ENCODE peak calls at places on chromosomes 13 and 19, in five cellular contexts. I is astrocyte of the spinal cord, U is fibroblast of the aortic adventitia, O is GM12878, M is cardiac muscle cell. G is an unnamed sample.
A peak's percentile ranks its signal among the peaks of the same experiment; 100 is the strongest.

GRCh38 chr13:83752141-83752540 is 130.1 kb downstream of the SLITRK1 start:
- DNase-seq in I (peak; percentile 39), U (peak; percentile 53), O (no peak), M (no peak), G (no peak)

GRCh38 chr13:33277946-33278345 is 7.6 kb downstream of the STARD13 start:
- DNase-seq in O (no peak), I (no peak), U (peak; percentile 78), M (no peak), G (no peak)

GRCh38 chr19:2266183-2266993 is 10.2 kb upstream of the JSRP1 start:
- DNase-seq in I (peak; percentile 71), O (peak; percentile 54), M (no peak), U (peak; percentile 76), G (no peak)

GRCh38 chr19:30785728-30786127 is 413.5 kb downstream of the ZNF536 start:
- DNase-seq in I (no peak), M (no peak), O (no peak), U (peak; percentile 1), G (no peak)

GRCh38 chr13:79966502-79966901 is 374.4 kb downstream of the SPRY2 start:
- DNase-seq in O (no peak), U (peak; percentile 17), M (no peak), I (no peak), G (peak; percentile 22)

GRCh38 chr19:6730153-6730804 is 7.1 kb downstream of the GPR108 start:
- DNase-seq in O (no peak), I (no peak), U (no peak), M (peak; percentile 42), G (no peak)

GRCh38 chr13:23289917-23290357 is 109.2 kb downstream of the SGCG start:
- DNase-seq in O (no peak), M (no peak), I (peak; percentile 15), U (no peak), G (no peak)

GRCh38 chr13:110907951-110908898 is 6.6 kb downstream of the ANKRD10 start:
- DNase-seq in M (no peak), U (peak; percentile 35), O (no peak), I (no peak), G (no peak)

GRCh38 chr13:41054919-41055619 is 6.2 kb upstream of the WBP4 start:
- DNase-seq in I (no peak), U (no peak), O (no peak), M (no peak), G (no peak)

GRCh38 chr13:44146162-44146561 is 227.5 kb upstream of the SERP2 start:
- DNase-seq in M (no peak), O (no peak), I (no peak), U (no peak), G (no peak)

GRCh38 chr19:9967326-9967725 is 31.0 kb upstream of the OLFM2 start:
- DNase-seq in I (no peak), O (no peak), U (no peak), M (no peak), G (no peak)

GRCh38 chr19:29277107-29277506 is 64.2 kb upstream of the UQCRFS1 start:
- DNase-seq in U (peak; percentile 6), M (peak; percentile 42), I (no peak), O (peak; percentile 19), G (peak; percentile 33)

GRCh38 chr19:2529473-2529918 is 53.6 kb downstream of the GADD45B start:
- DNase-seq in U (peak; percentile 88), I (peak; percentile 80), O (no peak), M (no peak), G (no peak)

GRCh38 chr19:13640611-13641010 is 123.7 kb upstream of the MRI1 start:
- DNase-seq in U (no peak), M (no peak), I (no peak), O (no peak), G (no peak)

GRCh38 chr19:13959962-13960862 is 7.9 kb downstream of the DCAF15 start:
- DNase-seq in I (no peak), U (no peak), M (no peak), O (no peak), G (no peak)

GRCh38 chr19:13652810-13653590 is 111.3 kb upstream of the MRI1 start:
- DNase-seq in U (no peak), O (no peak), M (no peak), I (no peak), G (no peak)

GRCh38 chr13:67186985-67187569 is 43.1 kb downstream of the PCDH9 start:
- DNase-seq in M (no peak), O (no peak), U (no peak), I (peak; percentile 2), G (no peak)

GRCh38 chr13:94382960-94383359 is 96.5 kb downstream of the DCT start:
- DNase-seq in I (no peak), M (no peak), U (no peak), O (no peak), G (no peak)

GRCh38 chr19:4051175-4052101 is 15.3 kb downstream of the ZBTB7A start:
- DNase-seq in I (no peak), O (no peak), M (no peak), U (peak; percentile 43), G (no peak)

GRCh38 chr13:112572408-112572807 is 15.5 kb downstream of the TUBGCP3 start:
- DNase-seq in O (no peak), I (no peak), M (no peak), U (no peak), G (no peak)

GRCh38 chr19:48896191-48896720 is 2.3 kb downstream of the TULP2 start:
- DNase-seq in O (no peak), M (peak; percentile 79), U (no peak), I (peak; percentile 24), G (no peak)

GRCh38 chr19:40623403-40624239 is 22.5 kb downstream of the LTBP4 start:
- DNase-seq in O (no peak), U (peak; percentile 88), I (peak; percentile 87), M (peak; percentile 45), G (no peak)

GRCh38 chr13:28753208-28753892 is 34.6 kb upstream of the SLC46A3 start:
- DNase-seq in I (peak; percentile 88), M (peak; percentile 52), O (no peak), U (peak; percentile 95), G (no peak)

GRCh38 chr19:32895384-32895783 is 25.8 kb upstream of the SLC7A9 start:
- DNase-seq in M (no peak), I (no peak), O (peak; percentile 48), U (no peak), G (no peak)

GRCh38 chr13:26474286-26474685 is 83.2 kb upstream of the WASF3 start:
- DNase-seq in I (no peak), O (no peak), M (no peak), U (no peak), G (no peak)

DNA sequence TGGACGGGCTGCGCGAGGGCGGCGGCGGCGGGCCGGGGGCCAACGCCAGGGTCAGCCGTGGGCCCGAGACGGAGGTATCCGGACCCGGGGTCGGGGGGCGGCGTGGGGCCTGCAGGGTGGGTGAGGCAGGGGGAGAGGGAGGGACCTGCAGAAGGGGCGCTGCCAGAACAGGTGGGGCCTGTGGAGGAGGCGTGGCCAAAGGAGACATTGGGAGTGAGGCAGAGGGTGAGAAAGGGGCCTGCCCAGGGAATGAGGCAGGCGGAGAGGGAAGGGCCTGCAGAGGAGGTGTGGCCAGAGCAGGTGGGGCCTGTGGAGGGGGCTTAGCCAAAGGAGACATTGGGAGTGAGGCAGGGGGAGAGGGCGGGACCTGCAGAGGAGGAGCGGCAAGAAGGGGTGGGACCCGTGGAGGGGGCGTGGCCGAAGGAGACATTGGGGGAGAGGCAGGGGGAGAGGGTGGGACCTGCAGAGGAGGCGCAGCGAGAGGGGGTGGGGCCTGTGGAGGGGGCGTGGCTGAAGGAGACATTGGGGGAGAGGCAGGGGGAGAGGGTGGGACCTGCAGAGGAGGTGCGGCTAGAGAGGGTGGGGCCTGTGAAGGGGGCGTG is 4.2 kb downstream of the PRR36 start:
- DNase-seq in M (peak; percentile 91), I (no peak), U (peak; percentile 44), O (no peak), G (no peak)
- H3K4me3 ChIP-seq in M (peak overlapping the region; percentile 40), I (no peak overlapping the region), U (no peak overlapping the region), O (peak overlapping the region; percentile 48), G (peak overlapping the region; percentile 18)

GRCh38 chr19:57435062-57435978 is at the start of gene ZNF749:
- DNase-seq in O (peak; percentile 94), M (peak; percentile 99), U (peak; percentile 98), I (peak; percentile 98), G (peak; percentile 98)

GRCh38 chr19:57434386-57435061 is 601 bp upstream of the ZNF749 start:
- DNase-seq in M (no peak), I (no peak), U (no peak), O (no peak), G (no peak)

GRCh38 chr19:57437931-57438330 is 2.8 kb downstream of the ZNF749 start:
- DNase-seq in M (no peak), U (no peak), I (no peak), O (no peak), G (no peak)

GRCh38 chr19:57438925-57439324 is 3.8 kb downstream of the ZNF749 start:
- DNase-seq in O (no peak), I (no peak), M (no peak), U (no peak), G (no peak)

DNA sequence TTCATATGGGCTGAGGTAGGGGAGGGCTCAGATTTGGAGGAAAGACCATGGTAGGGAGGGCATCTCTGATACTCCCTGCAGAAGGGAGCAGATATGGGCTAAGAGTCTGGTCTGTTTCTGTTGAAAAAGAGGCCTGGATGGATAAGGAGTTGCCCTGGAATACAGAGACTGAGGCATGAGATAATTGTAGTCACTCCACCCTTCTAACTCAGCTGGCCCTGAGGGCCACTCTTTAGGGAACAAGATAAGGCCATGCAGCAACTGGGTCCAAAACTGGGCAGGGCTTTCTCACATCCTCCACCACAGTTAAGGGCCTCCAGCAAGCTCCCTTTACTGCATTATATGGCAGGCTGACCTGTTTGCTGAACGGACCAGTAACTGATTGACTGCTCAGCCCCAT is 1.3 kb downstream of the ZNF749 start:
- DNase-seq in O (no peak), I (no peak), M (no peak), U (no peak), G (no peak)
- H3K4me3 ChIP-seq in O (peak overlapping the region; percentile 73), I (peak overlapping the region; percentile 86), M (peak overlapping the region; percentile 68), U (peak overlapping the region; percentile 85), G (peak overlapping the region; percentile 83)

GRCh38 chr19:17829855-17830566 is 8.7 kb upstream of the INSL3 start:
- DNase-seq in U (peak; percentile 22), O (no peak), I (peak; percentile 13), M (peak; percentile 69), G (peak; percentile 82)

GRCh38 chr19:17834350-17835181 is 13.2 kb downstream of the JAK3 start:
- DNase-seq in M (no peak), I (no peak), U (no peak), O (no peak), G (no peak)

GRCh38 chr19:17830567-17831418 is 9.5 kb upstream of the INSL3 start:
- DNase-seq in O (no peak), M (peak; percentile 86), U (peak; percentile 63), I (peak; percentile 69), G (peak; percentile 68)

GRCh38 chr19:17832443-17833208 is 11.3 kb upstream of the INSL3 start:
- DNase-seq in U (no peak), O (no peak), M (no peak), I (no peak), G (no peak)

DNA sequence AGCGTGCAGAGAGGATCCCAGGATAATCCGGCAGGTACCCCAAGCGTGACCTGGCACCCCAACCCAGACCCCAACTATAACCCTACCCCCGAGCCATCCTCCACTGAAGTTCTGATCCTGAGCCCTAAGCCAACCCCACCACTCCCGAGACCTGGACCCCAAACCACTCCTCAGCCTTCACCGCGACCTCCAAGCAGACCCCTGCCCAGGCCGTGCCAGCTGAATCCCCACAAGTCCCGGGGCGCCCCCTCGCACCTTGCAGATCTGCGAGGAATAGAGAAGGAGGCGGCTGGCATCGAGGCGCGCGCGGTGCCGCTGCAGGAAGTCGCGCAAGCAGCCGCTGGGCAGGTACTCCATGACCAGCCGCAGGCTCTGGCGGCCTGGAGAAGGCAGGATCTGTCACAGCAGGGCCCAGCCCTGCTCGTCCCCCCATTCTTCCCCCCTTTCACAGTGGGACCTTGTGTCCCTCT is 10.1 kb upstream of the INSL3 start:
- DNase-seq in M (no peak), U (no peak), I (no peak), O (no peak), G (no peak)
- H3K4me3 ChIP-seq in M (no peak overlapping the region), U (no peak overlapping the region), I (no peak overlapping the region), O (no peak overlapping the region), G (peak overlapping the region; percentile 52)

GRCh38 chr19:45641274-45642105 is 2.3 kb upstream of the EML2 start:
- DNase-seq in U (peak; percentile 63), M (peak; percentile 93), I (peak; percentile 57), O (peak; percentile 95), G (peak; percentile 97)
- H3K4me3 ChIP-seq in U (peak overlapping the region; percentile 51), M (peak overlapping the region; percentile 16), I (peak overlapping the region; percentile 30), O (peak overlapping the region; percentile 75), G (peak overlapping the region; percentile 16)

G was measured in iPS DF 6.9.